ENCODE peak calls at places on chromosomes 7 and 10, in six cellular contexts. F is sciatic nerve, L is Peyer's patch, S is ELR, E is anterior cingulate cortex, I is G401. K is an unnamed sample.

GRCh38 chr7:64494912-64495461 is 67.9 kb downstream of the ZNF680 start:
- DNase-seq in L (no peak), F (no peak), I (no peak), S (no peak), E (no peak), K (no peak)

GRCh38 chr7:66554326-66554725 is 74.4 kb upstream of the KCTD7 start:
- DNase-seq in I (no peak), E (no peak), L (no peak), S (no peak), F (peak), K (no peak)

GRCh38 chr10:71520042-71520441 is 123.3 kb downstream of the CDH23 start:
- DNase-seq in F (no peak), E (no peak), I (no peak), L (no peak), S (no peak), K (no peak)

GRCh38 chr7:22842383-22842903 is 19.8 kb upstream of the TOMM7 start:
- DNase-seq in I (no peak), F (no peak), S (no peak), E (no peak), L (no peak), K (no peak)

GRCh38 chr7:3688061-3688460 is 387.0 kb downstream of the SDK1 start:
- DNase-seq in F (no peak), I (no peak), S (no peak), E (no peak), L (no peak), K (no peak)

GRCh38 chr10:52314007-52314821 is at the start of gene DKK1:
- DNase-seq in I (peak), S (peak), F (peak), L (peak), E (peak), K (peak)

GRCh38 chr10:68105820-68106219 is 3.5 kb upstream of the MYPN start:
- DNase-seq in S (peak), E (no peak), I (no peak), F (no peak), L (no peak), K (no peak)

GRCh38 chr10:14325325-14325955 is 5.3 kb downstream of the FRMD4A start:
- DNase-seq in E (no peak), I (peak), F (no peak), L (no peak), S (peak), K (no peak)

GRCh38 chr10:112298581-112298980 is 15.4 kb downstream of the TECTB start:
- DNase-seq in I (no peak), S (no peak), L (no peak), F (no peak), E (no peak), K (no peak)

GRCh38 chr10:4034907-4035581 is 250.0 kb upstream of the KLF6 start:
- DNase-seq in L (no peak), I (no peak), F (no peak), E (no peak), S (peak), K (no peak)

GRCh38 chr7:44460325-44460724 is 30.1 kb downstream of the NUDCD3 start:
- DNase-seq in L (no peak), S (no peak), F (no peak), E (no peak), I (no peak), K (no peak)

GRCh38 chr7:96400518-96400917 is 78.6 kb upstream of the SLC25A13 start:
- DNase-seq in S (peak), I (no peak), E (no peak), F (no peak), L (no peak), K (no peak)

GRCh38 chr10:3887885-3888476 is 103.0 kb upstream of the KLF6 start:
- DNase-seq in E (no peak), S (peak), F (no peak), L (no peak), I (peak), K (peak)

GRCh38 chr7:32074787-32075570 is 4.8 kb upstream of the PDE1C start:
- DNase-seq in I (no peak), E (no peak), F (no peak), L (no peak), S (no peak), K (no peak)

GRCh38 chr10:43574035-43574892 is at the start of gene ZNF239:
- DNase-seq in E (peak), L (peak), I (peak), F (peak), S (peak), K (peak)

K was measured in AG09319.